ENCODE peak calls at places on chromosomes 12 and 14, in four cellular contexts. One of them, this sample, is unnamed. For H3K4me1, the result is how much of the 10 kb centered on the place peaks cover.

GRCh38 chr14:90851327-90852036 is 35.3 kb upstream of the TTC7B start:
- DNase-seq in neural progenitor cell: no peak
- DNase-seq in mucosa of descending colon: no peak
- DNase-seq in MM.1S: no peak
- DNase-seq in this sample: no peak

GRCh38 chr14:93984070-93984469 is 7.7 kb upstream of the ASB2 start:
- DNase-seq in neural progenitor cell: no peak
- DNase-seq in mucosa of descending colon: no peak
- DNase-seq in MM.1S: no peak
- DNase-seq in this sample: no peak

GRCh38 chr12:6327159-6327558 is 14.7 kb downstream of the TNFRSF1A start:
- DNase-seq in neural progenitor cell: no peak
- DNase-seq in mucosa of descending colon: no peak
- DNase-seq in MM.1S: no peak
- DNase-seq in this sample: no peak

GRCh38 chr14:94132285-94132887 is 3.0 kb upstream of the IFI27L2 start:
- DNase-seq in neural progenitor cell: peak
- DNase-seq in mucosa of descending colon: no peak
- DNase-seq in MM.1S: peak
- DNase-seq in this sample: peak

GRCh38 chr14:31964979-31965734 is 111.9 kb upstream of the ARHGAP5 start:
- DNase-seq in neural progenitor cell: no peak
- DNase-seq in mucosa of descending colon: no peak
- DNase-seq in MM.1S: no peak
- DNase-seq in this sample: no peak

GRCh38 chr12:120468271-120468845 is 1.2 kb downstream of the SRSF9 start:
- DNase-seq in neural progenitor cell: peak
- DNase-seq in mucosa of descending colon: peak
- DNase-seq in MM.1S: no peak
- DNase-seq in this sample: peak

GRCh38 chr14:77303417-77304156 is 17.1 kb downstream of the POMT2 start:
- DNase-seq in neural progenitor cell: no peak
- DNase-seq in mucosa of descending colon: no peak
- DNase-seq in MM.1S: no peak
- DNase-seq in this sample: no peak

GRCh38 chr12:70520847-70521246 is 116.4 kb downstream of the PTPRB start:
- DNase-seq in neural progenitor cell: no peak
- DNase-seq in mucosa of descending colon: no peak
- DNase-seq in MM.1S: no peak
- DNase-seq in this sample: no peak

GRCh38 chr12:45191239-45191638 is 24.7 kb upstream of the ANO6 start:
- DNase-seq in neural progenitor cell: no peak
- DNase-seq in mucosa of descending colon: no peak
- DNase-seq in MM.1S: no peak
- DNase-seq in this sample: no peak

GRCh38 chr14:30078827-30079402 is 151.3 kb upstream of the PRKD1 start:
- DNase-seq in neural progenitor cell: no peak
- DNase-seq in mucosa of descending colon: no peak
- DNase-seq in MM.1S: no peak
- DNase-seq in this sample: no peak

GRCh38 chr14:76672123-76672522 is 89.1 kb upstream of the VASH1 start:
- DNase-seq in neural progenitor cell: no peak
- DNase-seq in mucosa of descending colon: no peak
- DNase-seq in MM.1S: no peak
- DNase-seq in this sample: no peak

GRCh38 chr12:52032431-52032796 is 18.8 kb upstream of the NR4A1 start:
- DNase-seq in neural progenitor cell: no peak
- DNase-seq in mucosa of descending colon: no peak
- DNase-seq in MM.1S: no peak
- DNase-seq in this sample: peak

GRCh38 chr14:80116157-80116556 is 95.1 kb downstream of the DIO2 start:
- DNase-seq in neural progenitor cell: no peak
- DNase-seq in mucosa of descending colon: no peak
- DNase-seq in MM.1S: no peak
- DNase-seq in this sample: no peak

GRCh38 chr12:83818888-83819287 is 1093.7 kb downstream of the SLC6A15 start:
- DNase-seq in neural progenitor cell: no peak
- DNase-seq in mucosa of descending colon: no peak
- DNase-seq in MM.1S: no peak
- DNase-seq in this sample: peak

GRCh38 chr14:91866511-91867295 is 633 bp downstream of the TC2N start:
- DNase-seq in neural progenitor cell: no peak
- DNase-seq in mucosa of descending colon: no peak
- DNase-seq in MM.1S: no peak
- DNase-seq in this sample: no peak

GRCh38 chr14:91233936-91234790 is 10.3 kb downstream of the GPR68 start:
- DNase-seq in neural progenitor cell: no peak
- DNase-seq in mucosa of descending colon: no peak
- DNase-seq in MM.1S: no peak
- DNase-seq in this sample: no peak

GRCh38 chr14:93160353-93160801 is 24.3 kb downstream of the MOAP1 start:
- DNase-seq in neural progenitor cell: peak
- DNase-seq in mucosa of descending colon: no peak
- DNase-seq in MM.1S: no peak
- DNase-seq in this sample: peak

GRCh38 chr12:129083121-129083520 is 229.8 kb downstream of the GLT1D1 start:
- DNase-seq in neural progenitor cell: no peak
- DNase-seq in mucosa of descending colon: no peak
- DNase-seq in MM.1S: no peak
- DNase-seq in this sample: no peak

GRCh38 chr14:65476942-65477318 is 64.4 kb downstream of the FUT8 start:
- DNase-seq in neural progenitor cell: no peak
- DNase-seq in mucosa of descending colon: no peak
- DNase-seq in MM.1S: no peak
- DNase-seq in this sample: no peak

GRCh38 chr12:82650627-82651337 is 35.9 kb upstream of the TMTC2 start:
- DNase-seq in neural progenitor cell: no peak
- DNase-seq in mucosa of descending colon: peak
- DNase-seq in MM.1S: peak
- DNase-seq in this sample: no peak

GRCh38 chr14:91354221-91354916 is 63.3 kb downstream of the CCDC88C start:
- DNase-seq in neural progenitor cell: no peak
- DNase-seq in mucosa of descending colon: no peak
- DNase-seq in MM.1S: peak
- DNase-seq in this sample: no peak

GRCh38 chr12:113170926-113171325 is 14.4 kb downstream of the DDX54 start:
- DNase-seq in neural progenitor cell: no peak
- DNase-seq in mucosa of descending colon: no peak
- DNase-seq in MM.1S: no peak
- DNase-seq in this sample: no peak

GRCh38 chr12:113171543-113171942 is 13.7 kb downstream of the DDX54 start:
- DNase-seq in neural progenitor cell: no peak
- DNase-seq in mucosa of descending colon: no peak
- DNase-seq in MM.1S: no peak
- DNase-seq in this sample: no peak

GRCh38 chr12:113174461-113175384 is 10.6 kb downstream of the DDX54 start:
- DNase-seq in neural progenitor cell: peak
- DNase-seq in mucosa of descending colon: peak
- DNase-seq in MM.1S: peak
- DNase-seq in this sample: peak

GRCh38 chr12:113172185-113172584 is 13.1 kb downstream of the DDX54 start:
- DNase-seq in neural progenitor cell: no peak
- DNase-seq in mucosa of descending colon: no peak
- DNase-seq in MM.1S: no peak
- DNase-seq in this sample: no peak

DNA sequence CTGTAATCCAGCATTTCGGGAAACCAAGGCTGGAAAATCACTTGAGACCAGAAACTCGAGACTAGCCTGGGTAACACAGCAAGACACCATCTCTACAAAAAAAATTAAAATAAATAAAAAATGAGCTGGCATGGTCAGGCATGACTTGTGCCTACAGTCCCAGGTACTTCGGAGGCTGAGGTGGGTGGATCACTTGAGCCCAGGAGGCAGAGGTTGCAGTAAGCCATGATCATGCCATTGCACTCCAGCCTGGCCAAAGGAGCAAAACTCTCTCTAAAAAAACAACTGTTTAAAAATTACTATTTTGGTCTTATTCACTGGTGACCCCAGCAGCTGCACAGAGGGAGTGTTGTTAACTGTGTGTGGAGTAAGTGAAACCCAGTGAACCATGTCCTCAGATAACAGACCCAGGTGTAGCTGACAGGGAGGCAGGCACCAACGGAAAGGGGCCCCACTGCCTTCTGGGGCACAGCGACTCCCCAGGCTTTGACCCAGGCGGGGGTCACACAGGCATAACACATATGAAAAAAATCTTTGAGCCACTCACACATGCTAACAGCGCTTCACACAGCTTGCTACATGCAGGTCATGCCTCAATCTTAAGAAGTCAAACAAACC is 12.1 kb downstream of the DDX54 start:
- DNase-seq in neural progenitor cell: no peak
- DNase-seq in mucosa of descending colon: no peak
- DNase-seq in MM.1S: peak
- DNase-seq in this sample: no peak
- H3K4me3 ChIP-seq in neural progenitor cell: no peak
- H3K4me3 ChIP-seq in mucosa of descending colon: no peak
- H3K4me3 ChIP-seq in MM.1S: no peak
- H3K4me3 ChIP-seq in this sample: no peak

GRCh38 chr14:68774771-68775613 is 17.9 kb downstream of the ZFP36L1 start:
- DNase-seq in neural progenitor cell: no peak
- DNase-seq in mucosa of descending colon: no peak
- DNase-seq in MM.1S: no peak
- DNase-seq in this sample: no peak
- TF ChIP-seq CTCF in neural progenitor cell: no peak
- TF ChIP-seq CTCF in mucosa of descending colon: no peak
- TF ChIP-seq CTCF in MM.1S: no peak
- TF ChIP-seq CTCF in this sample: no peak

GRCh38 chr12:46676797-46677520 is 148.8 kb downstream of the SLC38A4 start:
- DNase-seq in neural progenitor cell: no peak
- DNase-seq in mucosa of descending colon: peak
- DNase-seq in MM.1S: no peak
- DNase-seq in this sample: no peak
- H3K4me1 ChIP-seq in neural progenitor cell: under half
- H3K4me1 ChIP-seq in mucosa of descending colon: under half
- H3K4me1 ChIP-seq in MM.1S: under half
- H3K4me1 ChIP-seq in this sample: under half

DNA sequence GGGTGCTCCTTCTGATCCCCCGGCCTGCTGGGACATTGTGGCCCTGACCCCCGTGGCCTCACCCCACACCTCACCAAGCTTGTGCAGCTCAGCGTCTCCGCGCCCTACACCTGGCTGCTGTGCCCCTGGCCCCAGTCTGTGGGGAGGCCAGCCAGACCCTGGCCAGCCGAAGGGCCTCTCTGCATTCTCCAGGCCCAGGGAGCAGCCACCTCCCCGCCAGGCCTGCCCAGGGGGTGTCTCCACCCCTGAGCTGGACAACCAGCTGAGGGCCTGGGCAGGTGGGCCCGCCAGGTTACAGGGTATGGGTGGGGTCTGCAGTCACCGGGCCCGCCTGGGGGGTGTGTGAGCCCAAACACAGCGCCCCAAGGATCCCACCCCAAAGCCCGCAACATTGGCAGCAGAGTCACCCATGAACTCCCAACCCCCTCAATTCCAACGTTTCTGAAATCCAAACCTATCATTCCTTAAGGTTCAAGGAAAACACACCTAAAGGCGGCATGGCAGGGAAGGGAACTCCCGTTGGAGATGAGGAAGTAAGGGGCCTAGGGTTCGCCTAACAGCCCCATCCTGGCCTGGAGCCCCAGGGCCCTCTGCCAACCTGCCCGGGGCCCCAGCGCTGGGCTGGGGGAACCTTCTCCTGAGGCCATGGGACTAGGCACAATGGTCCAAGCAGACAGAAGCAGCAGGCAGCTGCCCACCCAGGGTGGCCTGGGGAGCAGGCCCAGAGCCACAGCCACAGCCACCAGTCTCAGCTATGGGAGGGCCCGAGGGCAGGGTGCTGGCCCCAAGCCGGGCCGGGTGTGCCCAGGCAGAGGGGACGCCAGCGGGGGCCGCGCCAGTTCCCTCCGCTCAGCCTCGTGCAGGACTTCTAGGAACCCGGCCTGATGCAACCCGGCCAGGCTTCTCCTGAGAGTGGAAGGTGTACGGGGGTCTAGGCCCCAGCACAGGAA is 8.5 kb downstream of the AKT1 start:
- DNase-seq in neural progenitor cell: no peak
- DNase-seq in mucosa of descending colon: no peak
- DNase-seq in MM.1S: no peak
- DNase-seq in this sample: no peak
- H3K4me3 ChIP-seq in neural progenitor cell: no peak
- H3K4me3 ChIP-seq in mucosa of descending colon: no peak
- H3K4me3 ChIP-seq in MM.1S: no peak
- H3K4me3 ChIP-seq in this sample: no peak

GRCh38 chr12:59940676-59941342 is 345.0 kb downstream of the SLC16A7 start:
- DNase-seq in neural progenitor cell: no peak
- DNase-seq in mucosa of descending colon: no peak
- DNase-seq in MM.1S: no peak
- DNase-seq in this sample: no peak
- TF ChIP-seq CTCF in neural progenitor cell: no peak
- TF ChIP-seq CTCF in mucosa of descending colon: no peak
- TF ChIP-seq CTCF in MM.1S: no peak
- TF ChIP-seq CTCF in this sample: no peak

GRCh38 chr14:23151342-23151741 is 32.1 kb downstream of the SLC7A8 start:
- DNase-seq in neural progenitor cell: no peak
- DNase-seq in mucosa of descending colon: no peak
- DNase-seq in MM.1S: no peak
- DNase-seq in this sample: no peak
- H3K4me1 ChIP-seq in neural progenitor cell: under half
- H3K4me1 ChIP-seq in mucosa of descending colon: under half
- H3K4me1 ChIP-seq in MM.1S: under half
- H3K4me1 ChIP-seq in this sample: under half

This sample was measured in BE2C.